ENCODE peak calls at places on chromosomes 13 and 19, in ten cellular contexts. I, W, P, K, D, X, Z, E, T and L are unnamed samples.

GRCh38 chr19:44212865-44213346 is 574 bp downstream of the ZNF227 start:
- DNase-seq in I (peak), W (no peak), P (no peak), K (no peak), D (no peak), X (no peak), Z (no peak), E (no peak), T (no peak), L (peak)

GRCh38 chr19:50178859-50179537 is 15.9 kb upstream of the IZUMO2 start:
- DNase-seq in I (no peak), W (no peak), P (no peak), K (no peak), D (no peak), X (no peak), Z (no peak), E (no peak), T (no peak), L (no peak)

GRCh38 chr19:46201413-46202310 is 27.9 kb upstream of the IGFL1 start:
- DNase-seq in I (no peak), W (no peak), P (no peak), K (no peak), D (no peak), X (no peak), Z (no peak), E (no peak), T (no peak), L (no peak)

GRCh38 chr13:36038785-36039415 is 92.3 kb downstream of the DCLK1 start:
- DNase-seq in I (no peak), W (no peak), P (no peak), K (no peak), D (no peak), X (no peak), Z (no peak), E (no peak), T (no peak), L (no peak)

GRCh38 chr19:3413796-3414327 is 47.5 kb downstream of the NFIC start:
- DNase-seq in I (no peak), W (no peak), P (no peak), K (no peak), D (no peak), X (no peak), Z (no peak), E (no peak), T (no peak), L (no peak)

GRCh38 chr13:22061371-22061805 is 390.5 kb downstream of the FGF9 start:
- DNase-seq in I (peak), W (peak), P (peak), K (no peak), D (peak), X (no peak), Z (no peak), E (no peak), T (peak), L (no peak)

GRCh38 chr19:39996218-39996810 is 546 bp upstream of the ZNF546 start:
- DNase-seq in I (peak), W (no peak), P (no peak), K (no peak), D (no peak), X (no peak), Z (no peak), E (peak), T (no peak), L (no peak)

GRCh38 chr19:41324231-41324702 is 14.3 kb downstream of the CCDC97 start:
- DNase-seq in I (no peak), W (no peak), P (no peak), K (no peak), D (no peak), X (no peak), Z (no peak), E (no peak), T (no peak), L (no peak)

GRCh38 chr19:51364200-51365106 is 1.7 kb downstream of the ETFB start:
- DNase-seq in I (peak), W (no peak), P (no peak), K (no peak), D (no peak), X (no peak), Z (no peak), E (no peak), T (no peak), L (no peak)

GRCh38 chr13:95295026-95295425 is 6.2 kb downstream of the ABCC4 start:
- DNase-seq in I (no peak), W (no peak), P (no peak), K (no peak), D (no peak), X (no peak), Z (no peak), E (no peak), T (no peak), L (no peak)